ENCODE peak calls at places on chromosomes 7 and 10, in four cellular contexts. One of them, this sample, is unnamed.

GRCh38 chr10:120195984-120196712 is 260.9 kb upstream of the PLPP4 start:
- DNase-seq in RCC 7860: no peak
- DNase-seq in activated CD4-positive, alpha-beta T cell treated with anti-CD3 and anti-CD28 coated beads for 1 hour: no peak
- DNase-seq in heart right ventricle: no peak
- DNase-seq in this sample: no peak

GRCh38 chr10:34018811-34019210 is 684.3 kb upstream of the NRP1 start:
- DNase-seq in RCC 7860: no peak
- DNase-seq in activated CD4-positive, alpha-beta T cell treated with anti-CD3 and anti-CD28 coated beads for 1 hour: no peak
- DNase-seq in heart right ventricle: no peak
- DNase-seq in this sample: no peak

GRCh38 chr7:142881586-142882337 is 3.8 kb downstream of the TRPV6 start:
- DNase-seq in heart right ventricle: no peak
- DNase-seq in RCC 7860: no peak
- DNase-seq in activated CD4-positive, alpha-beta T cell treated with anti-CD3 and anti-CD28 coated beads for 1 hour: no peak
- DNase-seq in this sample: no peak

GRCh38 chr7:72268090-72268489 is 144.0 kb downstream of the CALN1 start:
- DNase-seq in heart right ventricle: no peak
- DNase-seq in RCC 7860: no peak
- DNase-seq in activated CD4-positive, alpha-beta T cell treated with anti-CD3 and anti-CD28 coated beads for 1 hour: no peak
- DNase-seq in this sample: no peak

GRCh38 chr7:87179180-87179579 is 26.9 kb downstream of the DMTF1 start:
- DNase-seq in RCC 7860: no peak
- DNase-seq in activated CD4-positive, alpha-beta T cell treated with anti-CD3 and anti-CD28 coated beads for 1 hour: no peak
- DNase-seq in heart right ventricle: no peak
- DNase-seq in this sample: no peak

GRCh38 chr7:31114593-31115343 is 62.7 kb downstream of the ADCYAP1R1 start:
- DNase-seq in heart right ventricle: no peak
- DNase-seq in activated CD4-positive, alpha-beta T cell treated with anti-CD3 and anti-CD28 coated beads for 1 hour: no peak
- DNase-seq in RCC 7860: no peak
- DNase-seq in this sample: peak

GRCh38 chr10:122746408-122746807 is 46.8 kb upstream of the C10orf120 start:
- DNase-seq in activated CD4-positive, alpha-beta T cell treated with anti-CD3 and anti-CD28 coated beads for 1 hour: no peak
- DNase-seq in heart right ventricle: no peak
- DNase-seq in RCC 7860: no peak
- DNase-seq in this sample: no peak

GRCh38 chr10:36759111-36759805 is 366.1 kb upstream of the ANKRD30A start:
- DNase-seq in heart right ventricle: no peak
- DNase-seq in activated CD4-positive, alpha-beta T cell treated with anti-CD3 and anti-CD28 coated beads for 1 hour: no peak
- DNase-seq in RCC 7860: no peak
- DNase-seq in this sample: peak

GRCh38 chr10:7389346-7389745 is 21.5 kb downstream of the SFMBT2 start:
- DNase-seq in activated CD4-positive, alpha-beta T cell treated with anti-CD3 and anti-CD28 coated beads for 1 hour: no peak
- DNase-seq in RCC 7860: no peak
- DNase-seq in heart right ventricle: no peak
- DNase-seq in this sample: no peak

This sample was measured in RKO.